ENCODE peak calls at places on chromosomes 13 and 19, in five cellular contexts. J is nephron progenitor cell; E is Peyer's patch; C is stimulated activated naive CD8-positive, alpha-beta T cell treated with anti-CD3 and anti-CD28 coated beads, Interleukin-15, Interleukin-2, amounts not matched to agents 100 U/mL and 50 U/mL, for 24 hours; Z is mucosa of descending colon. I is an unnamed sample.

GRCh38 chr13:55583953-55584593 is 1556.6 kb upstream of the PRR20A start:
- DNase-seq in J (no peak), E (no peak), C (no peak), Z (no peak), I (no peak)

GRCh38 chr19:51830263-51830662 is 35.3 kb downstream of the FPR3 start:
- DNase-seq in J (no peak), E (no peak), C (no peak), Z (peak), I (no peak)

GRCh38 chr13:77448689-77449088 is 86.8 kb upstream of the SCEL start:
- DNase-seq in J (peak), E (no peak), C (no peak), Z (no peak), I (no peak)

GRCh38 chr13:59856281-59856810 is 307.4 kb downstream of the DIAPH3 start:
- DNase-seq in J (no peak), E (no peak), C (no peak), Z (no peak), I (no peak)

GRCh38 chr13:110726726-110727125 is 13.2 kb downstream of the ING1 start:
- DNase-seq in J (no peak), E (peak), C (peak), Z (no peak), I (no peak)

GRCh38 chr13:113245858-113246791 is 36.7 kb downstream of the CUL4A start:
- DNase-seq in J (peak), E (no peak), C (no peak), Z (no peak), I (no peak)

GRCh38 chr13:23828866-23829265 is 60.3 kb downstream of the MIPEP start:
- DNase-seq in J (no peak), E (no peak), C (no peak), Z (no peak), I (no peak)

GRCh38 chr19:29645491-29645867 is 19.8 kb upstream of the PLEKHF1 start:
- DNase-seq in J (no peak), E (no peak), C (no peak), Z (no peak), I (no peak)

GRCh38 chr13:73171242-73171641 is 112.4 kb downstream of the KLF5 start:
- DNase-seq in J (no peak), E (peak), C (no peak), Z (peak), I (no peak)

GRCh38 chr13:99378985-99379734 is 72.0 kb upstream of the GPR183 start:
- DNase-seq in J (no peak), E (no peak), C (no peak), Z (no peak), I (no peak)

GRCh38 chr19:1465191-1466016 is 13.6 kb downstream of the C19orf25 start:
- DNase-seq in J (peak), E (peak), C (peak), Z (peak), I (no peak)

GRCh38 chr13:63208811-63209210 is 1793.2 kb upstream of the PCDH20 start:
- DNase-seq in J (no peak), E (no peak), C (no peak), Z (no peak), I (no peak)

GRCh38 chr19:50712833-50713232 is 6.8 kb downstream of the SHANK1 start:
- DNase-seq in J (no peak), E (no peak), C (no peak), Z (no peak), I (no peak)

GRCh38 chr19:5594521-5594950 is 26.8 kb upstream of the TINCR start:
- DNase-seq in J (no peak), E (peak), C (no peak), Z (peak), I (no peak)

GRCh38 chr19:4066176-4066606 is 508 bp downstream of the ZBTB7A start:
- DNase-seq in J (peak), E (peak), C (peak), Z (peak), I (peak)

GRCh38 chr19:12093777-12094176 is 29.2 kb downstream of the ZNF844 start:
- DNase-seq in J (no peak), E (no peak), C (no peak), Z (no peak), I (no peak)

GRCh38 chr13:36445806-36446423 is 13.6 kb downstream of the CCNA1 start:
- DNase-seq in J (no peak), E (no peak), C (no peak), Z (no peak), I (no peak)

GRCh38 chr13:45474584-45475454 is 10.1 kb downstream of the COG3 start:
- DNase-seq in J (no peak), E (no peak), C (no peak), Z (no peak), I (no peak)

I was measured in upper lobe of right lung.